ENCODE peak calls at places on chromosomes 16 and 17, in six cellular contexts. One of them, this sample, is unnamed.

GRCh38 chr16:81293909-81294802 is 20.6 kb upstream of the GAN start:
- DNase-seq in SK-N-SH: no peak
- DNase-seq in retinal pigment epithelial cell: no peak
- DNase-seq in right lobe of liver: no peak
- DNase-seq in body of pancreas: no peak
- DNase-seq in skeletal muscle cell: no peak
- DNase-seq in this sample: no peak

GRCh38 chr16:68445458-68445857 is 2.9 kb downstream of the SMPD3 start:
- DNase-seq in SK-N-SH: peak
- DNase-seq in skeletal muscle cell: no peak
- DNase-seq in retinal pigment epithelial cell: no peak
- DNase-seq in right lobe of liver: peak
- DNase-seq in body of pancreas: peak
- DNase-seq in this sample: no peak

GRCh38 chr17:75487351-75488070 is 27.8 kb downstream of the CASKIN2 start:
- DNase-seq in skeletal muscle cell: no peak
- DNase-seq in right lobe of liver: no peak
- DNase-seq in SK-N-SH: no peak
- DNase-seq in retinal pigment epithelial cell: no peak
- DNase-seq in body of pancreas: no peak
- DNase-seq in this sample: no peak

GRCh38 chr17:57487552-57487951 is 231.2 kb downstream of the MSI2 start:
- DNase-seq in body of pancreas: no peak
- DNase-seq in SK-N-SH: no peak
- DNase-seq in retinal pigment epithelial cell: no peak
- DNase-seq in skeletal muscle cell: no peak
- DNase-seq in right lobe of liver: no peak
- DNase-seq in this sample: no peak

GRCh38 chr17:5413682-5414081 is 5.8 kb downstream of the NUP88 start:
- DNase-seq in SK-N-SH: no peak
- DNase-seq in right lobe of liver: no peak
- DNase-seq in skeletal muscle cell: peak
- DNase-seq in retinal pigment epithelial cell: no peak
- DNase-seq in body of pancreas: no peak
- DNase-seq in this sample: no peak

GRCh38 chr16:80824623-80825364 is 20.4 kb upstream of the CDYL2 start:
- DNase-seq in SK-N-SH: peak
- DNase-seq in right lobe of liver: no peak
- DNase-seq in skeletal muscle cell: no peak
- DNase-seq in retinal pigment epithelial cell: peak
- DNase-seq in body of pancreas: peak
- DNase-seq in this sample: no peak

GRCh38 chr16:73140944-73141343 is 93.0 kb upstream of the ZFHX3 start:
- DNase-seq in retinal pigment epithelial cell: no peak
- DNase-seq in body of pancreas: no peak
- DNase-seq in SK-N-SH: no peak
- DNase-seq in skeletal muscle cell: no peak
- DNase-seq in right lobe of liver: no peak
- DNase-seq in this sample: no peak

GRCh38 chr16:71383054-71383773 is 24.7 kb downstream of the CALB2 start:
- DNase-seq in right lobe of liver: no peak
- DNase-seq in skeletal muscle cell: no peak
- DNase-seq in body of pancreas: no peak
- DNase-seq in SK-N-SH: no peak
- DNase-seq in retinal pigment epithelial cell: no peak
- DNase-seq in this sample: no peak

GRCh38 chr16:1082952-1083675 is 10.6 kb downstream of the SSTR5 start:
- DNase-seq in skeletal muscle cell: no peak
- DNase-seq in body of pancreas: no peak
- DNase-seq in right lobe of liver: no peak
- DNase-seq in SK-N-SH: no peak
- DNase-seq in retinal pigment epithelial cell: no peak
- DNase-seq in this sample: no peak

GRCh38 chr16:19348578-19349315 is 63.2 kb downstream of the CLEC19A start:
- DNase-seq in skeletal muscle cell: no peak
- DNase-seq in retinal pigment epithelial cell: peak
- DNase-seq in body of pancreas: no peak
- DNase-seq in right lobe of liver: no peak
- DNase-seq in SK-N-SH: peak
- DNase-seq in this sample: no peak

GRCh38 chr16:87326151-87326571 is 9.0 kb upstream of the C16orf95 start:
- DNase-seq in right lobe of liver: no peak
- DNase-seq in body of pancreas: peak
- DNase-seq in skeletal muscle cell: no peak
- DNase-seq in SK-N-SH: no peak
- DNase-seq in retinal pigment epithelial cell: no peak
- DNase-seq in this sample: no peak

GRCh38 chr17:2792541-2793169 is 3.6 kb upstream of the RAP1GAP2 start:
- DNase-seq in body of pancreas: no peak
- DNase-seq in right lobe of liver: no peak
- DNase-seq in skeletal muscle cell: no peak
- DNase-seq in retinal pigment epithelial cell: no peak
- DNase-seq in SK-N-SH: no peak
- DNase-seq in this sample: no peak

GRCh38 chr16:80570106-80570478 is 29.3 kb downstream of the DYNLRB2 start:
- DNase-seq in retinal pigment epithelial cell: peak
- DNase-seq in skeletal muscle cell: no peak
- DNase-seq in right lobe of liver: peak
- DNase-seq in SK-N-SH: no peak
- DNase-seq in body of pancreas: no peak
- DNase-seq in this sample: no peak

GRCh38 chr17:82283208-82283749 is 9.8 kb upstream of the CSNK1D start:
- DNase-seq in skeletal muscle cell: peak
- DNase-seq in retinal pigment epithelial cell: peak
- DNase-seq in body of pancreas: no peak
- DNase-seq in SK-N-SH: peak
- DNase-seq in right lobe of liver: no peak
- DNase-seq in this sample: no peak

GRCh38 chr16:55528974-55529373 is 20.1 kb downstream of the LPCAT2 start:
- DNase-seq in SK-N-SH: no peak
- DNase-seq in retinal pigment epithelial cell: no peak
- DNase-seq in right lobe of liver: no peak
- DNase-seq in body of pancreas: no peak
- DNase-seq in skeletal muscle cell: peak
- DNase-seq in this sample: no peak

GRCh38 chr17:65711671-65712276 is 150.3 kb upstream of the AXIN2 start:
- DNase-seq in SK-N-SH: no peak
- DNase-seq in right lobe of liver: no peak
- DNase-seq in retinal pigment epithelial cell: no peak
- DNase-seq in skeletal muscle cell: no peak
- DNase-seq in body of pancreas: no peak
- DNase-seq in this sample: no peak

GRCh38 chr16:56346131-56346890 is 79.0 kb downstream of the AMFR start:
- DNase-seq in SK-N-SH: no peak
- DNase-seq in retinal pigment epithelial cell: no peak
- DNase-seq in body of pancreas: no peak
- DNase-seq in skeletal muscle cell: no peak
- DNase-seq in right lobe of liver: no peak
- DNase-seq in this sample: no peak

GRCh38 chr17:45366691-45367090 is 49.9 kb upstream of the MAP3K14 start:
- DNase-seq in right lobe of liver: peak
- DNase-seq in SK-N-SH: peak
- DNase-seq in skeletal muscle cell: no peak
- DNase-seq in retinal pigment epithelial cell: no peak
- DNase-seq in body of pancreas: no peak
- DNase-seq in this sample: no peak

GRCh38 chr17:67376509-67376891 is 581 bp upstream of the PITPNC1 start:
- DNase-seq in right lobe of liver: no peak
- DNase-seq in retinal pigment epithelial cell: no peak
- DNase-seq in skeletal muscle cell: no peak
- DNase-seq in SK-N-SH: no peak
- DNase-seq in body of pancreas: peak
- DNase-seq in this sample: no peak

GRCh38 chr16:50584033-50584722 is 36.0 kb downstream of the NKD1 start:
- DNase-seq in retinal pigment epithelial cell: no peak
- DNase-seq in skeletal muscle cell: no peak
- DNase-seq in body of pancreas: no peak
- DNase-seq in right lobe of liver: no peak
- DNase-seq in SK-N-SH: no peak
- DNase-seq in this sample: no peak

GRCh38 chr16:56916571-56917403 is 15.2 kb upstream of the HERPUD1 start:
- DNase-seq in retinal pigment epithelial cell: no peak
- DNase-seq in right lobe of liver: no peak
- DNase-seq in skeletal muscle cell: no peak
- DNase-seq in SK-N-SH: no peak
- DNase-seq in body of pancreas: peak
- DNase-seq in this sample: no peak

GRCh38 chr16:23567602-23568001 is 10.1 kb downstream of the UBFD1 start:
- DNase-seq in retinal pigment epithelial cell: no peak
- DNase-seq in body of pancreas: no peak
- DNase-seq in right lobe of liver: no peak
- DNase-seq in SK-N-SH: no peak
- DNase-seq in skeletal muscle cell: no peak
- DNase-seq in this sample: no peak

GRCh38 chr16:81940781-81941560 is 70.3 kb downstream of the SDR42E1 start:
- DNase-seq in retinal pigment epithelial cell: peak
- DNase-seq in right lobe of liver: no peak
- DNase-seq in body of pancreas: no peak
- DNase-seq in SK-N-SH: peak
- DNase-seq in skeletal muscle cell: peak
- DNase-seq in this sample: no peak

GRCh38 chr17:82281502-82282238 is 8.2 kb upstream of the CSNK1D start:
- DNase-seq in retinal pigment epithelial cell: peak
- DNase-seq in body of pancreas: peak
- DNase-seq in SK-N-SH: no peak
- DNase-seq in right lobe of liver: no peak
- DNase-seq in skeletal muscle cell: no peak
- DNase-seq in this sample: no peak

DNA sequence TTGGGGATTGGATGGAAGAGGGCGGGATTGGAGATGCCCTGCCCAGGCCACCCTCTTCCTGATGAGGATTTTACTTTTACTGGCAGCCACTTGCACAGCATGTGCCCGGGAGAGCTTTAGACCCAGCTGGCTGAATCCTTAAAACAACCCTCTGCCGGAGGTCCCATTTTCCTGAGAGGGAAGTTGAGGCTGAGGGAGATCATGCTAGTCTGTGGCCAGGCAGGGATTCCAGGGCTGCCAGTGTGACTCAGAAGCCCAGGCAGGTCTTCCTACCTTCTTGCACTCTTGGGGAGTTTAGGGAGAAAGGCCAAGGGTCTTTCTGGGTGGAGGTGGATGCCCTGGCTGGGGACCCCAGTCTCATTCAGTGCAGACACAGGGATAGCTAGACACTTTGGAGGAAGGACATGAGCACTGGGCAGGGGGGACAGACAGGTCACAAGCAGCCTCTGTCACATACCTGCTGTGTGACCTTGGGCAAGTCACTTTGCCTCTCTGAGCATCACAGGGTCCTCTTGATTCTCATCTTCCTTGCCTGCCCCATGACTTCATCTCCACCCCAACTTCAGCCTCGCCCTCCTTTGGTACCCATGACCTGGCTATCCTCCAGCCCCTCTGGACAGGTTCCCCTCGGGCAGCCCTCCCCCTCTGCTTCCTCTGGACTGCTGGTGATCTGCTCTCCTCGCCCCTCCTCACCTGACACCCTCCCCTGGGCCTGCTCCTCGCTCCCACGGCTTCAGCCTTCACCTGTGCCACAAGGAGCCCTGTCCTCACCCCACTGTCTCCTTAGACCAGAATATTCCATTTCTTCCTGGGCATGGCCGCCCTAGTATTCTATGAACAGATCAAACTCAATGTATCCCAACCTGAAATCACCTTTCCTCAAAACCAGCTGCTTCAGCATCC is 11.3 kb upstream of the DCAF7 start:
- DNase-seq in retinal pigment epithelial cell: no peak
- DNase-seq in SK-N-SH: peak
- DNase-seq in body of pancreas: no peak
- DNase-seq in right lobe of liver: peak
- DNase-seq in skeletal muscle cell: no peak
- DNase-seq in this sample: no peak
- H3K4me3 ChIP-seq in retinal pigment epithelial cell: no peak
- H3K4me3 ChIP-seq in SK-N-SH: no peak
- H3K4me3 ChIP-seq in body of pancreas: no peak
- H3K4me3 ChIP-seq in right lobe of liver: no peak
- H3K4me3 ChIP-seq in skeletal muscle cell: no peak
- H3K4me3 ChIP-seq in this sample: peak

GRCh38 chr16:31528726-31529397 is 1.2 kb downstream of the AHSP start:
- DNase-seq in retinal pigment epithelial cell: no peak
- DNase-seq in SK-N-SH: no peak
- DNase-seq in right lobe of liver: no peak
- DNase-seq in skeletal muscle cell: no peak
- DNase-seq in body of pancreas: no peak
- DNase-seq in this sample: no peak
- H3K4me3 ChIP-seq in retinal pigment epithelial cell: no peak
- H3K4me3 ChIP-seq in SK-N-SH: peak
- H3K4me3 ChIP-seq in right lobe of liver: no peak
- H3K4me3 ChIP-seq in skeletal muscle cell: peak
- H3K4me3 ChIP-seq in body of pancreas: no peak
- H3K4me3 ChIP-seq in this sample: peak

GRCh38 chr16:48246066-48246465 is 1.3 kb downstream of the ABCC11 start:
- DNase-seq in right lobe of liver: no peak
- DNase-seq in retinal pigment epithelial cell: no peak
- DNase-seq in SK-N-SH: no peak
- DNase-seq in skeletal muscle cell: no peak
- DNase-seq in body of pancreas: no peak
- DNase-seq in this sample: no peak
- H3K4me3 ChIP-seq in right lobe of liver: peak
- H3K4me3 ChIP-seq in retinal pigment epithelial cell: no peak
- H3K4me3 ChIP-seq in SK-N-SH: no peak
- H3K4me3 ChIP-seq in skeletal muscle cell: no peak
- H3K4me3 ChIP-seq in body of pancreas: no peak
- H3K4me3 ChIP-seq in this sample: peak

GRCh38 chr16:84245933-84246678 is 6.3 kb upstream of the KCNG4 start:
- DNase-seq in retinal pigment epithelial cell: no peak
- DNase-seq in skeletal muscle cell: no peak
- DNase-seq in body of pancreas: no peak
- DNase-seq in SK-N-SH: peak
- DNase-seq in right lobe of liver: no peak
- DNase-seq in this sample: no peak

GRCh38 chr16:84241778-84242177 is 2.0 kb upstream of the KCNG4 start:
- DNase-seq in right lobe of liver: no peak
- DNase-seq in body of pancreas: no peak
- DNase-seq in SK-N-SH: no peak
- DNase-seq in retinal pigment epithelial cell: no peak
- DNase-seq in skeletal muscle cell: no peak
- DNase-seq in this sample: no peak

GRCh38 chr16:84246679-84247077 is 6.9 kb upstream of the KCNG4 start:
- DNase-seq in skeletal muscle cell: no peak
- DNase-seq in body of pancreas: no peak
- DNase-seq in retinal pigment epithelial cell: no peak
- DNase-seq in right lobe of liver: no peak
- DNase-seq in SK-N-SH: no peak
- DNase-seq in this sample: no peak

GRCh38 chr16:84244728-84245127 is 4.9 kb upstream of the KCNG4 start:
- DNase-seq in retinal pigment epithelial cell: no peak
- DNase-seq in right lobe of liver: no peak
- DNase-seq in skeletal muscle cell: no peak
- DNase-seq in body of pancreas: no peak
- DNase-seq in SK-N-SH: no peak
- DNase-seq in this sample: no peak

DNA sequence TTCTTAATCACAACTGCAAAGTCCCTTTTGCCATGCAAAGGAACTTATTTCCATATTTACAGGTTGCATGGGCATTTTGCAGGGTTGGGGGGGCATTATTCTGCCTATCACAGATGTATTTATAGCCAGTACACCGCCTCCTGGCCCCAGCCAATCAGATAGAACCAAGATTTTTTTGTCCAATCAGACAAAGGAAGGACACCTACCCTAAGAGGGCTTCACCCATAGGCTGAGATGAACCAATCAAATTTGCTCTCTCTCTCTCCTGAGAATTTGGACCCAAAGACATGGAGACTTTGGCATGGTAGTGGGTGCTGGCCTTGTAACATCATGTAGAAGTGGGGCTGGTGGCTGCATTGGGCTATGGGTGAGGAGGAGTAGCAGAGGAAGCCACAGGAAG is 3.9 kb upstream of the KCNG4 start:
- DNase-seq in skeletal muscle cell: no peak
- DNase-seq in body of pancreas: no peak
- DNase-seq in SK-N-SH: no peak
- DNase-seq in retinal pigment epithelial cell: no peak
- DNase-seq in right lobe of liver: no peak
- DNase-seq in this sample: no peak
- H3K4me3 ChIP-seq in skeletal muscle cell: no peak
- H3K4me3 ChIP-seq in body of pancreas: no peak
- H3K4me3 ChIP-seq in SK-N-SH: no peak
- H3K4me3 ChIP-seq in retinal pigment epithelial cell: no peak
- H3K4me3 ChIP-seq in right lobe of liver: no peak
- H3K4me3 ChIP-seq in this sample: no peak

This sample was measured in left ventricle myocardium inferior.